ENCODE peak calls at places on chromosomes 3 and 15, in eight cellular contexts. O, Q, R, D, U, X, G and T are unnamed samples.

GRCh38 chr3:60046212-60046611 is 996.4 kb upstream of the CFAP20DC start:
- DNase-seq in Q (no peak), U (no peak), D (no peak), G (no peak), R (no peak), O (no peak), X (no peak), T (no peak)

GRCh38 chr3:40800343-40800742 is 275.6 kb downstream of the ZNF621 start:
- DNase-seq in Q (no peak), D (peak; percentile 21), R (peak; percentile 2), X (no peak), U (peak; percentile 71), G (no peak), O (peak; percentile 77), T (peak; percentile 90)

GRCh38 chr15:99863527-99864198 is 130.4 kb upstream of the LYSMD4 start:
- DNase-seq in X (no peak), U (no peak), R (no peak), Q (no peak), D (no peak), G (no peak), O (no peak), T (no peak)

GRCh38 chr3:183537295-183537730 is 18.2 kb downstream of the KLHL6 start:
- DNase-seq in X (no peak), R (no peak), D (no peak), G (no peak), U (no peak), Q (no peak), O (peak; percentile 90), T (no peak)

GRCh38 chr3:117910820-117911524 is 1123.7 kb downstream of the IGSF11 start:
- DNase-seq in D (peak; percentile 28), O (no peak), X (no peak), Q (no peak), U (no peak), R (no peak), G (peak; percentile 75), T (no peak)

GRCh38 chr15:68503791-68504720 is 72.1 kb upstream of the ITGA11 start:
- DNase-seq in U (no peak), Q (no peak), G (no peak), O (no peak), R (no peak), X (no peak), D (no peak), T (no peak)

GRCh38 chr15:67188551-67189218 is 65.8 kb downstream of the AAGAB start:
- DNase-seq in O (peak; percentile 87), R (no peak), D (no peak), Q (no peak), U (no peak), G (peak; percentile 83), X (no peak), T (no peak)

GRCh38 chr3:190326361-190326760 is 4.1 kb upstream of the CLDN1 start:
- DNase-seq in R (no peak), X (no peak), U (no peak), Q (no peak), O (no peak), G (no peak), D (no peak), T (no peak)

GRCh38 chr3:178777718-178778411 is 241.6 kb downstream of the KCNMB2 start:
- DNase-seq in X (no peak), U (no peak), Q (no peak), R (peak; percentile 27), D (no peak), O (peak; percentile 56), G (no peak), T (peak; percentile 84)

GRCh38 chr3:128395500-128396125 is 71.1 kb downstream of the DNAJB8 start:
- DNase-seq in O (peak; percentile 23), R (no peak), G (peak; percentile 72), X (no peak), Q (no peak), D (no peak), U (no peak), T (no peak)

GRCh38 chr3:170517251-170517945 is 68.5 kb downstream of the SLC7A14 start:
- DNase-seq in D (no peak), Q (no peak), X (no peak), U (no peak), G (no peak), O (peak; percentile 46), R (no peak), T (peak; percentile 27)

GRCh38 chr3:151553873-151554272 is 93.0 kb upstream of the IGSF10 start:
- DNase-seq in Q (no peak), G (no peak), R (no peak), D (no peak), X (no peak), U (no peak), O (peak; percentile 55), T (no peak)

GRCh38 chr3:151548206-151548605 is 87.3 kb upstream of the IGSF10 start:
- DNase-seq in X (no peak), D (no peak), U (no peak), Q (no peak), O (no peak), R (no peak), G (no peak), T (no peak)

GRCh38 chr3:151550642-151551041 is 89.8 kb upstream of the IGSF10 start:
- DNase-seq in R (no peak), G (peak; percentile 41), D (no peak), U (no peak), Q (no peak), X (no peak), O (no peak), T (no peak)

GRCh38 chr3:151552589-151552988 is 91.7 kb upstream of the IGSF10 start:
- DNase-seq in X (no peak), U (no peak), R (no peak), G (no peak), O (no peak), Q (no peak), D (no peak), T (no peak)

DNA sequence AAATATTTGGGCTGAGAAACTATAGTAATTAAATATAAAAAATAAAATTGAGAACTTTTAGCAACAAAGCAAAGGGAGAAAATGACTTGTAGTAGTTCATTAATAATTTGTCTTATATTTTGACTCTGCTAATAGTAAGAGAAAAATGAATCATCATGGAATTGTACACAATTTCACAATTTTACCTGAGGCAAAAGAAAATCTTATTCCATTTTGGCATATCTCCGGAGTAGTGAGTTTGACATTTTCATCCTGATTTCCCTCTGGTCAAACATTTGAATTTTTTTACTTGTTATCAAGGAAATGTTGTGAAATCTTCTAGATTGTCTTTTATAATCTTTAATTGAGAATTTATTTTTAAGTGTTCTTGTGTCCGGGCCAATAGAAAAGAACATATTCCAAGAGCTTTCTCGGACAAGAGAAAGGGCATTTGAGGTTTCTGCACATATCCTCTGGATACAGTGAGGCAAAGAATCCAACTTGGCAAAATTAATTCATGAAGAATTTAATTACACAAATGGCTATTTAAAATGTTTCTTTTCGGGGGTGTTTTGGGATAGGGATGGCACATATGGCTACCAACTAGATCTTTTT is 89.3 kb upstream of the IGSF10 start:
- DNase-seq in Q (no peak), X (no peak), D (no peak), O (no peak), U (no peak), G (no peak), R (no peak), T (peak; percentile 67)
- H3K9me2 ChIP-seq in Q (no peaks in the 10 kb centered on the region), X (no peaks in the 10 kb centered on the region), D (no peaks in the 10 kb centered on the region), O (no peaks in the 10 kb centered on the region), U (peaks cover 7% of the 10 kb centered on the region), G (no peaks in the 10 kb centered on the region), R (no peaks in the 10 kb centered on the region), T (no peaks in the 10 kb centered on the region)

GRCh38 chr3:173685471-173685870 is 287.9 kb downstream of the NLGN1 start:
- DNase-seq in Q (no peak), G (no peak), R (no peak), O (no peak), D (no peak), U (no peak), X (no peak), T (no peak)

GRCh38 chr3:173681188-173681587 is 283.6 kb downstream of the NLGN1 start:
- DNase-seq in G (no peak), U (no peak), R (no peak), O (no peak), X (no peak), Q (no peak), D (no peak), T (no peak)
- H2AFZ ChIP-seq in G (no peak overlapping the region), U (no peak overlapping the region), R (no peak overlapping the region), O (no peak overlapping the region), X (no peak overlapping the region), Q (no peak overlapping the region), D (no peak overlapping the region), T (no peak overlapping the region)

GRCh38 chr3:165800970-165801369 is 36.3 kb downstream of the BCHE start:
- DNase-seq in G (no peak), O (no peak), U (no peak), X (no peak), D (no peak), R (no peak), Q (no peak), T (no peak)

GRCh38 chr3:165796701-165797100 is 40.5 kb downstream of the BCHE start:
- DNase-seq in Q (no peak), G (no peak), U (no peak), D (no peak), X (no peak), O (no peak), R (no peak), T (no peak)

GRCh38 chr3:165803471-165803870 is 33.8 kb downstream of the BCHE start:
- DNase-seq in U (no peak), X (no peak), D (no peak), R (no peak), O (no peak), Q (no peak), G (no peak), T (no peak)

GRCh38 chr3:165797551-165797950 is 39.7 kb downstream of the BCHE start:
- DNase-seq in D (no peak), X (no peak), Q (no peak), O (no peak), R (no peak), G (no peak), U (no peak), T (peak; percentile 20)
- H3K9me2 ChIP-seq in D (no peaks in the 10 kb centered on the region), X (no peaks in the 10 kb centered on the region), Q (no peaks in the 10 kb centered on the region), O (no peaks in the 10 kb centered on the region), R (no peaks in the 10 kb centered on the region), G (no peaks in the 10 kb centered on the region), U (no peaks in the 10 kb centered on the region), T (no peaks in the 10 kb centered on the region)

DNA sequence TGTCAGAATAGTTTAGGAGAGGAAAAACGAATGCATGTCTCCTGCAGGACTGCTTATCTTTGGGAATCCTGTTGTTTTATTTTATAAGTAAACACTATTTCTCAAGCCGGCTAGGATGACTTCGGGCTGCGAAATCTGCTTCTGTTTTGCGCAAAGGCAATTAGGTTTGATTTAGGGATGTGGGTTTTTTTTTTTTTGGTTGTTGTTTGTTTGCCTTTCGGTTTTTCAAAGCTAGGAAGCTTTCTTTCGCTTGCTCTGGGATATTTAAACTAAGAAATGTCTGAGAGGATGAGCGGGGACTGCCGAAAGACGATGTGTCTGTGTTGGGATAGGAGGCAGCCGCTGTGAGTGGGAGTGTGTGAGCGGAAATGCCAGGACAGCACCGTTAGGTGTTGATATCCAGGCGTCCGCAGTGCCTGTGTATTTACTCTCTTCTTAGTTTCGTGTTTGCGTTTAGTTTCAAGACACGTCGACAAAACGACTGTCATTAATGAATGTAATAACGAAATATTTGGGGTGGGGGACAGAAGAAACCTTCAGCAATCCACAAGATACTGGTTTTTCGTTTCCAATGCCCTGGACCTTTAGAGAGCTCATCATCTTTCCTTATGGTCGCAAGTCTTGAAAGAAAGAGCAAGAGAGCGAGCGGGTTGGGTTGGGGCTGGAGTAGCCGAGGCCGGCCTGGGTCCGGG is 620 bp downstream of the ISL2 start:
- DNase-seq in U (no peak), X (peak; percentile 80), Q (peak; percentile 24), D (peak; percentile 33), G (peak; percentile 67), R (no peak), O (peak; percentile 63), T (peak; percentile 53)
- H2AFZ ChIP-seq in U (no peak overlapping the region), X (no peak overlapping the region), Q (peak overlapping the region; percentile 89), D (peak overlapping the region; percentile 91), G (peak overlapping the region; percentile 89), R (no peak overlapping the region), O (peak overlapping the region; percentile 68), T (peak overlapping the region; percentile 77)